ENCODE peak calls at places on chromosomes 2 and 18, in nine cellular contexts. Q is HFFc6; P is right cardiac atrium; C is upper lobe of right lung; M is naive thymus-derived CD4-positive, alpha-beta T cell; V is activated CD8-positive, alpha-beta memory T cell treated with anti-CD3 and anti-CD28 coated beads for 4 hours; L is GM13976; F is stimulated activated CD8-positive, alpha-beta memory T cell treated with anti-CD3 and anti-CD28 coated beads, Interleukin-7, amount 100 ng/mL, for 24 hours; S is dorsolateral prefrontal cortex. H is an unnamed sample.
A peak's percentile ranks its signal among the peaks of the same experiment; 100 is the strongest.

GRCh38 chr2:237483018-237483731 is 3.9 kb upstream of the MLPH start:
- DNase-seq in Q (peak; percentile 85), C (peak; percentile 76), P (no peak), L (no peak), F (no peak), M (no peak), S (no peak), V (no peak), H (no peak)

GRCh38 chr2:117411983-117412382 is 402.5 kb upstream of the DDX18 start:
- DNase-seq in C (no peak), L (no peak), Q (no peak), F (no peak), P (no peak), M (no peak), V (no peak), S (no peak), H (no peak)

GRCh38 chr2:240722796-240723735 is 31.4 kb downstream of the AQP12A start:
- DNase-seq in L (no peak), M (no peak), V (no peak), Q (no peak), F (no peak), C (no peak), P (peak; percentile 36), S (no peak), H (no peak)

GRCh38 chr2:69353360-69353759 is 33.7 kb downstream of the GFPT1 start:
- DNase-seq in P (no peak), M (no peak), S (no peak), F (no peak), Q (no peak), C (no peak), L (no peak), V (no peak), H (no peak)

GRCh38 chr2:134912406-134912805 is 6.2 kb upstream of the CCNT2 start:
- DNase-seq in L (no peak), M (no peak), S (no peak), F (no peak), Q (peak; percentile 53), P (no peak), V (no peak), C (no peak), H (no peak)

GRCh38 chr2:229297284-229297683 is 26.2 kb upstream of the PID1 start:
- DNase-seq in M (no peak), F (no peak), S (no peak), Q (no peak), V (no peak), L (no peak), C (no peak), P (no peak), H (no peak)

GRCh38 chr2:231810905-231811304 is 24.7 kb downstream of the COPS7B start:
- DNase-seq in M (no peak), F (no peak), L (no peak), C (no peak), V (no peak), Q (peak; percentile 71), P (no peak), S (no peak), H (no peak)

GRCh38 chr2:120736202-120736954 is 710 bp downstream of the GLI2 start:
- DNase-seq in S (no peak), M (peak; percentile 22), F (no peak), L (no peak), C (no peak), Q (no peak), P (peak; percentile 78), V (no peak), H (no peak)

GRCh38 chr18:62399781-62400308 is 74.7 kb downstream of the TNFRSF11A start:
- DNase-seq in L (no peak), Q (no peak), V (no peak), P (no peak), C (no peak), F (no peak), M (no peak), S (no peak), H (no peak)

GRCh38 chr2:150681120-150681796 is 193.8 kb upstream of the RND3 start:
- DNase-seq in L (no peak), Q (peak; percentile 94), M (no peak), F (no peak), C (no peak), S (no peak), P (no peak), V (no peak), H (no peak)

GRCh38 chr2:50196775-50197482 is 835.0 kb downstream of the NRXN1 start:
- DNase-seq in Q (no peak), V (no peak), F (no peak), S (no peak), L (no peak), C (no peak), P (no peak), M (no peak), H (no peak)

GRCh38 chr2:191985740-191986139 is 138.9 kb upstream of the CAVIN2 start:
- DNase-seq in C (no peak), V (no peak), Q (no peak), F (no peak), S (no peak), L (no peak), M (no peak), P (no peak), H (no peak)

GRCh38 chr2:118723394-118723793 is 124.1 kb downstream of the EN1 start:
- DNase-seq in F (no peak), S (no peak), C (no peak), L (no peak), V (no peak), P (no peak), Q (peak; percentile 6), M (no peak), H (no peak)

GRCh38 chr18:8584798-8585197 is 24.4 kb upstream of the RAB12 start:
- DNase-seq in L (no peak), P (no peak), F (no peak), S (no peak), Q (no peak), C (no peak), M (no peak), V (no peak), H (no peak)

GRCh38 chr2:170816499-170817246 is at the start of gene GAD1:
- DNase-seq in P (peak; percentile 85), M (peak; percentile 69), F (peak; percentile 40), Q (peak; percentile 61), L (peak; percentile 81), S (peak; percentile 60), V (peak; percentile 35), C (peak; percentile 81), H (peak; percentile 69)

GRCh38 chr2:152465541-152465940 is 130.6 kb downstream of the FMNL2 start:
- DNase-seq in C (no peak), S (no peak), M (no peak), V (no peak), Q (no peak), F (no peak), L (no peak), P (no peak), H (no peak)

GRCh38 chr2:158214431-158214830 is 112.8 kb downstream of the UPP2 start:
- DNase-seq in F (no peak), M (no peak), Q (no peak), P (no peak), L (peak; percentile 29), V (no peak), C (no peak), S (no peak), H (no peak)

GRCh38 chr2:133773862-133774674 is 205.8 kb upstream of the NCKAP5 start:
- DNase-seq in L (no peak), S (no peak), F (no peak), Q (no peak), C (no peak), M (no peak), P (no peak), V (no peak), H (no peak)

GRCh38 chr2:217482343-217482742 is 520.5 kb downstream of the TNS1 start:
- DNase-seq in M (no peak), P (no peak), F (no peak), S (no peak), L (no peak), C (no peak), V (no peak), Q (no peak), H (no peak)